ENCODE peak calls at places on chromosomes 2 and 18, in ten cellular contexts. J, A, N, E, U, Q, Y, M, W and D are unnamed samples.

GRCh38 chr18:77223653-77224052 is 26.0 kb upstream of the GALR1 start:
- DNase-seq in N (no peak), U (no peak), E (no peak), Q (no peak), A (peak), W (no peak), Y (peak), J (no peak), M (no peak), D (no peak)

GRCh38 chr2:176484838-176485237 is 215.6 kb downstream of the MTX2 start:
- DNase-seq in W (no peak), Y (no peak), N (no peak), U (no peak), M (no peak), A (peak), Q (no peak), E (no peak), J (no peak), D (no peak)

GRCh38 chr18:74116628-74117554 is 30.7 kb downstream of the FBXO15 start:
- DNase-seq in Q (peak), M (no peak), W (peak), E (peak), U (no peak), N (peak), J (no peak), A (peak), Y (peak), D (no peak)

GRCh38 chr2:55796121-55796520 is 102.5 kb upstream of the PNPT1 start:
- DNase-seq in W (no peak), Y (no peak), U (no peak), N (no peak), M (no peak), A (no peak), Q (no peak), J (no peak), E (no peak), D (no peak)

GRCh38 chr18:75687626-75688025 is 260.1 kb upstream of the SMIM21 start:
- DNase-seq in E (no peak), Q (no peak), M (no peak), U (no peak), N (no peak), W (no peak), J (no peak), A (no peak), Y (peak), D (no peak)

GRCh38 chr2:24625728-24626484 is 134.9 kb downstream of the NCOA1 start:
- DNase-seq in Q (no peak), M (no peak), Y (no peak), U (no peak), J (no peak), N (no peak), W (no peak), E (peak), A (no peak), D (no peak)

GRCh38 chr18:48868468-48869466 is 82.0 kb downstream of the SMAD7 start:
- DNase-seq in E (no peak), N (peak), J (no peak), A (no peak), M (peak), Y (peak), W (peak), U (no peak), Q (no peak), D (no peak)

GRCh38 chr2:10499911-10500521 is 51.9 kb upstream of the ODC1 start:
- DNase-seq in U (no peak), M (no peak), W (no peak), Q (no peak), N (no peak), J (no peak), A (no peak), E (no peak), Y (no peak), D (no peak)

GRCh38 chr2:161250864-161251436 is 57.3 kb upstream of the PSMD14 start:
- DNase-seq in J (no peak), M (no peak), Y (peak), Q (no peak), E (peak), W (peak), A (peak), N (peak), U (no peak), D (no peak)

GRCh38 chr2:176612736-176613135 is 343.5 kb downstream of the MTX2 start:
- DNase-seq in J (no peak), A (peak), Y (peak), N (no peak), E (no peak), W (no peak), U (no peak), Q (no peak), M (no peak), D (no peak)

GRCh38 chr2:62074233-62074632 is 121.7 kb upstream of the B3GNT2 start:
- DNase-seq in W (no peak), E (no peak), Q (no peak), M (no peak), N (no peak), A (no peak), U (no peak), Y (no peak), J (no peak), D (no peak)

GRCh38 chr18:63157293-63158011 is 162.1 kb downstream of the BCL2 start:
- DNase-seq in Y (no peak), E (peak), N (peak), W (no peak), J (no peak), U (no peak), Q (no peak), A (no peak), M (no peak), D (no peak)